ENCODE peak calls at places on chromosomes 11 and 22, in ten cellular contexts. C is cardiac fibroblast; M is stimulated activated CD8-positive, alpha-beta memory T cell treated with anti-CD3 and anti-CD28 coated beads, Interleukin-7, amount 100 ng/mL, for 48 hours; A is amniotic stem cell; B is GM12891; G is nephron progenitor cell; Y is occipital lobe; T is COR-L47; F is T-helper 17 cell; S is HCEC 1CT. E is an unnamed sample.

GRCh38 chr11:2588809-2589537 is 110.8 kb downstream of the KCNQ1OT1 start:
- DNase-seq in C (no peak), M (no peak), A (no peak), B (peak; percentile 3), G (no peak), Y (no peak), T (no peak), F (peak; percentile 10), S (no peak), E (peak; percentile 62)

GRCh38 chr22:39220897-39221850 is 23.6 kb downstream of the PDGFB start:
- DNase-seq in C (peak; percentile 90), M (no peak), A (no peak), B (no peak), G (no peak), Y (no peak), T (no peak), F (no peak), S (no peak), E (no peak)

GRCh38 chr22:21881841-21882753 is 14.7 kb upstream of the MAPK1 start:
- DNase-seq in C (no peak), M (no peak), A (no peak), B (no peak), G (no peak), Y (no peak), T (no peak), F (no peak), S (no peak), E (no peak)

GRCh38 chr11:131645237-131645636 is 274.8 kb downstream of the NTM start:
- DNase-seq in C (no peak), M (no peak), A (no peak), B (no peak), G (no peak), Y (no peak), T (no peak), F (no peak), S (no peak), E (no peak)

GRCh38 chr11:35549787-35550186 is 24.4 kb upstream of the PAMR1 start:
- DNase-seq in C (peak; percentile 87), M (no peak), A (peak; percentile 86), B (no peak), G (peak; percentile 18), Y (no peak), T (no peak), F (no peak), S (peak; percentile 97), E (no peak)

GRCh38 chr11:57357827-57358226 is 19.7 kb downstream of the P2RX3 start:
- DNase-seq in C (peak; percentile 23), M (no peak), A (no peak), B (no peak), G (no peak), Y (no peak), T (no peak), F (no peak), S (peak; percentile 12), E (no peak)

GRCh38 chr11:62605902-62606301 is 4.2 kb upstream of the MTA2 start:
- DNase-seq in C (no peak), M (no peak), A (no peak), B (no peak), G (no peak), Y (no peak), T (no peak), F (no peak), S (no peak), E (no peak)

GRCh38 chr11:119615003-119615878 is 113.8 kb downstream of the NECTIN1 start:
- DNase-seq in C (peak; percentile 75), M (no peak), A (peak; percentile 30), B (no peak), G (no peak), Y (peak; percentile 58), T (no peak), F (no peak), S (peak; percentile 83), E (no peak)

GRCh38 chr11:113974741-113975470 is at the start of gene HTR3A:
- DNase-seq in C (peak; percentile 53), M (no peak), A (no peak), B (no peak), G (peak; percentile 73), Y (no peak), T (peak; percentile 95), F (no peak), S (no peak), E (peak; percentile 85)

GRCh38 chr11:58837707-58838388 is 6.7 kb downstream of the GLYATL2 start:
- DNase-seq in C (no peak), M (no peak), A (no peak), B (no peak), G (no peak), Y (no peak), T (no peak), F (no peak), S (no peak), E (no peak)

GRCh38 chr22:39898997-39899396 is 1.9 kb upstream of the GRAP2 start:
- DNase-seq in C (no peak), M (no peak), A (no peak), B (peak; percentile 8), G (no peak), Y (no peak), T (no peak), F (no peak), S (no peak), E (no peak)

GRCh38 chr11:457071-457760 is 7.1 kb downstream of the PTDSS2 start:
- DNase-seq in C (no peak), M (no peak), A (no peak), B (no peak), G (no peak), Y (no peak), T (no peak), F (no peak), S (no peak), E (no peak)

GRCh38 chr22:19147193-19147780 is 2.8 kb downstream of the GSC2 start:
- DNase-seq in C (no peak), M (no peak), A (no peak), B (no peak), G (no peak), Y (no peak), T (no peak), F (no peak), S (no peak), E (no peak)

GRCh38 chr11:64619196-64619595 is 28.2 kb downstream of the SLC22A12 start:
- DNase-seq in C (no peak), M (no peak), A (no peak), B (no peak), G (no peak), Y (peak; percentile 73), T (no peak), F (no peak), S (no peak), E (no peak)

GRCh38 chr22:37079668-37080171 is 28.2 kb downstream of the KCTD17 start:
- DNase-seq in C (peak; percentile 56), M (peak; percentile 92), A (no peak), B (no peak), G (no peak), Y (no peak), T (no peak), F (peak; percentile 50), S (peak; percentile 16), E (no peak)

GRCh38 chr11:127338380-127339259 is 338.1 kb upstream of the KIRREL3 start:
- DNase-seq in C (no peak), M (no peak), A (no peak), B (no peak), G (no peak), Y (no peak), T (no peak), F (no peak), S (no peak), E (no peak)

GRCh38 chr22:37529652-37530345 is 10.6 kb upstream of the CARD10 start:
- DNase-seq in C (no peak), M (no peak), A (no peak), B (no peak), G (no peak), Y (no peak), T (no peak), F (no peak), S (no peak), E (no peak)

GRCh38 chr11:101844608-101845007 is 70.2 kb upstream of the CEP126 start:
- DNase-seq in C (no peak), M (no peak), A (no peak), B (no peak), G (no peak), Y (no peak), T (no peak), F (no peak), S (no peak), E (no peak)

GRCh38 chr11:134132808-134133207 is 63.9 kb downstream of the JAM3 start:
- DNase-seq in C (no peak), M (no peak), A (no peak), B (no peak), G (no peak), Y (no peak), T (no peak), F (no peak), S (no peak), E (no peak)

GRCh38 chr22:44698531-44699421 is 3.2 kb upstream of the PRR5 start:
- DNase-seq in C (peak; percentile 92), M (no peak), A (peak; percentile 72), B (no peak), G (peak; percentile 46), Y (no peak), T (no peak), F (no peak), S (peak; percentile 32), E (no peak)

GRCh38 chr11:19597194-19597593 is 115.4 kb upstream of the NAV2 start:
- DNase-seq in C (peak; percentile 50), M (no peak), A (peak; percentile 22), B (no peak), G (no peak), Y (no peak), T (no peak), F (no peak), S (peak; percentile 59), E (no peak)

GRCh38 chr11:110200241-110200640 is 96.2 kb downstream of the RDX start:
- DNase-seq in C (peak; percentile 67), M (no peak), A (no peak), B (no peak), G (no peak), Y (no peak), T (no peak), F (no peak), S (peak; percentile 27), E (no peak)

GRCh38 chr11:43515090-43515489 is 156.4 kb downstream of the TTC17 start:
- DNase-seq in C (no peak), M (no peak), A (no peak), B (no peak), G (peak; percentile 11), Y (no peak), T (no peak), F (no peak), S (peak; percentile 12), E (no peak)

GRCh38 chr11:35029979-35030378 is 109.0 kb upstream of the CD44 start:
- DNase-seq in C (peak; percentile 66), M (peak; percentile 23), A (peak; percentile 37), B (no peak), G (no peak), Y (no peak), T (no peak), F (no peak), S (peak; percentile 74), E (no peak)

GRCh38 chr11:64844330-64845124 is at the start of gene CDC42BPG:
- DNase-seq in C (peak; percentile 72), M (peak; percentile 35), A (no peak), B (peak; percentile 91), G (peak; percentile 78), Y (no peak), T (peak; percentile 80), F (peak; percentile 77), S (peak; percentile 61), E (no peak)

GRCh38 chr11:61683961-61684869 is 4.0 kb downstream of the DAGLA start:
- DNase-seq in C (no peak), M (no peak), A (no peak), B (no peak), G (peak; percentile 31), Y (no peak), T (no peak), F (no peak), S (no peak), E (no peak)

GRCh38 chr11:2413735-2414579 is 13.4 kb downstream of the TSSC4 start:
- DNase-seq in C (no peak), M (no peak), A (no peak), B (no peak), G (no peak), Y (no peak), T (peak; percentile 60), F (no peak), S (no peak), E (no peak)

GRCh38 chr11:45635907-45636306 is 29.5 kb downstream of the CHST1 start:
- DNase-seq in C (no peak), M (no peak), A (no peak), B (no peak), G (no peak), Y (no peak), T (no peak), F (no peak), S (no peak), E (no peak)